ENCODE peak calls at places on chromosomes 2 and 18, in nine cellular contexts. C is CD8-positive, alpha-beta T cell; M is left lung; I is GM23248; X is spleen; R is osteoblast; D is keratinocyte; L is uterus; B is BE2C. Y is an unnamed sample.
A peak's percentile ranks its signal among the peaks of the same experiment; 100 is the strongest.

GRCh38 chr2:197777823-197778407 is 7.2 kb downstream of the BOLL start:
- DNase-seq in R (no peak), M (no peak), L (no peak), B (peak; percentile 13), C (peak; percentile 38), X (no peak), D (no peak), I (peak; percentile 40), Y (peak; percentile 42)

GRCh38 chr18:49894827-49895226 is 81.5 kb upstream of the ACAA2 start:
- DNase-seq in L (no peak), R (no peak), M (no peak), X (no peak), C (no peak), D (no peak), B (no peak), I (no peak), Y (no peak)

GRCh38 chr2:232240896-232241295 is 137.7 kb upstream of the ALPP start:
- DNase-seq in M (no peak), C (no peak), L (no peak), I (no peak), R (no peak), D (no peak), B (no peak), X (no peak), Y (no peak)

GRCh38 chr2:217757108-217757463 is 245.7 kb downstream of the TNS1 start:
- DNase-seq in M (no peak), D (no peak), R (no peak), X (no peak), L (no peak), C (no peak), B (no peak), I (no peak), Y (no peak)

GRCh38 chr2:33069894-33070651 is 123.3 kb downstream of the LTBP1 start:
- DNase-seq in C (no peak), X (no peak), R (peak; percentile 93), D (peak; percentile 96), M (no peak), I (peak; percentile 99), L (peak; percentile 51), B (no peak), Y (no peak)

GRCh38 chr2:100422320-100422719 is 4.9 kb upstream of the CHST10 start:
- DNase-seq in C (no peak), D (no peak), I (peak; percentile 59), B (peak; percentile 26), R (peak; percentile 96), L (no peak), M (no peak), X (no peak), Y (peak; percentile 22)

GRCh38 chr2:9655441-9656269 is 24.9 kb upstream of the YWHAQ start:
- DNase-seq in D (no peak), L (no peak), X (no peak), I (peak; percentile 96), R (peak; percentile 89), M (no peak), C (peak; percentile 23), B (no peak), Y (no peak)

GRCh38 chr2:116094196-116094595 is 1651.8 kb downstream of the DPP10 start:
- DNase-seq in I (no peak), C (no peak), L (no peak), B (no peak), R (no peak), D (no peak), M (peak; percentile 40), X (no peak), Y (no peak)

GRCh38 chr2:575030-575727 is 102.0 kb downstream of the TMEM18 start:
- DNase-seq in R (no peak), X (no peak), D (no peak), I (no peak), L (no peak), C (no peak), M (no peak), B (no peak), Y (no peak)

GRCh38 chr2:142472382-142472781 is 341.6 kb upstream of the LRP1B start:
- DNase-seq in B (no peak), X (no peak), R (no peak), I (no peak), M (no peak), L (no peak), D (no peak), C (no peak), Y (no peak)

GRCh38 chr2:240465268-240465764 is 29.9 kb downstream of the GPC1 start:
- DNase-seq in D (no peak), I (no peak), B (peak; percentile 8), X (peak; percentile 78), L (no peak), M (peak; percentile 79), R (peak; percentile 73), C (peak; percentile 3), Y (peak; percentile 6)

GRCh38 chr2:71933467-71934319 is 214.0 kb downstream of the CYP26B1 start:
- DNase-seq in X (peak; percentile 59), I (peak; percentile 93), M (no peak), L (no peak), B (no peak), D (no peak), R (peak; percentile 93), C (no peak), Y (no peak)

GRCh38 chr2:212254331-212254730 is 284.3 kb downstream of the ERBB4 start:
- DNase-seq in C (no peak), X (no peak), B (peak; percentile 50), D (no peak), M (no peak), I (no peak), L (no peak), R (no peak), Y (no peak)

GRCh38 chr18:73093687-73094250 is 226.0 kb upstream of the NETO1 start:
- DNase-seq in I (no peak), B (no peak), M (no peak), X (no peak), D (no peak), C (no peak), L (no peak), R (no peak), Y (no peak)

GRCh38 chr18:47470941-47471340 is 219.5 kb upstream of the SKOR2 start:
- DNase-seq in D (no peak), M (no peak), B (no peak), I (no peak), R (no peak), X (no peak), L (no peak), C (no peak), Y (no peak)

DNA sequence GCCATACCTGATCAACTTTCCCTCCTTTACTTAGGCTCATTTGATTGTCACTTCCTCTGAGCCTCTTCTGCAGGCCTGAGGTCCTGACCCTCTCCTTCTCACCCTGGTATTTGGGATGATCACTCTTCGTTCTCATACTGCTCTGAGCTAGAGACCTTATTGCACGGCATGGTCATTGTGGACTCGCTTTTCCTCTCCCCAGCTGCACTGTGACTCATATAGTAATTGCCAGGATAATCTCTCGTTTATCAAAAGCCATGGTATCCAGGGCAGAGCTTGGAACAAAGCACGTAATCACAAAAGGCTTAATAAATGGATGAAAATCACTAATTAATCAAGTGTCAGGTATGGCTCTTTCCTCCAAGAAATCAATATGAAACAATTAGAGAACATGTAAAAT is 40.9 kb upstream of the TRIB2 start:
- DNase-seq in L (no peak), X (no peak), B (peak; percentile 48), C (no peak), I (no peak), R (no peak), D (no peak), M (no peak), Y (no peak)
- H3K9me3 ChIP-seq in L (no peaks in the 10 kb centered on the region), X (peaks cover 7% of the 10 kb centered on the region), B (no peaks in the 10 kb centered on the region), C (no peaks in the 10 kb centered on the region), I (no peaks in the 10 kb centered on the region), R (no peaks in the 10 kb centered on the region), D (no peaks in the 10 kb centered on the region), M (no peaks in the 10 kb centered on the region), Y (no peaks in the 10 kb centered on the region)

DNA sequence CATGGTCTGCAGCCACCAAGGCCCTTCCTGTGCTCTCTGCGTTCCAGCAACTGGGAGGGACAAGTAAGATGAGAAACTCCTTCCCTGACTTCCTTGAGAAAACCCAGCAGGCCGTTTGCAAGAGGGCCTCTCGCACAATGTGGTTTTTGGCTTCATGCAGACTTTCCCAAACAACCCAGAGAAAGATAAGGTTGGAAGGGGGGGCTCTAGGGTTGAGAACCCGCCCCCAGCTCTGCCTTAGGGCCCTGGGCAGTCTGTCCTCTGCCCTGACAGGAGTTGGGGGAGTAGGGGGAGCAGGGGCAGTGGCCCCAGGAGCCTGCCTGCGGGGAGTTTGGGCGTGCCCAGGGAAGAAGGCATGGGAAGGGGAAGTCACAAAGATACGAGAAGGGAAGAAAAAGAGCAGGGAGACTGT is 99.9 kb downstream of the SMAD7 start:
- DNase-seq in X (no peak), C (no peak), I (no peak), D (no peak), R (no peak), B (no peak), L (no peak), M (no peak), Y (no peak)
- H3K4me1 ChIP-seq in X (peaks cover 35% of the 10 kb centered on the region), C (peaks cover 12% of the 10 kb centered on the region), I (no peaks in the 10 kb centered on the region), D (peaks cover 20% of the 10 kb centered on the region), R (peaks cover 54% of the 10 kb centered on the region), B (peaks cover 26% of the 10 kb centered on the region), L (no peaks in the 10 kb centered on the region), M (peaks cover 3% of the 10 kb centered on the region), Y (peaks cover 8% of the 10 kb centered on the region)

DNA sequence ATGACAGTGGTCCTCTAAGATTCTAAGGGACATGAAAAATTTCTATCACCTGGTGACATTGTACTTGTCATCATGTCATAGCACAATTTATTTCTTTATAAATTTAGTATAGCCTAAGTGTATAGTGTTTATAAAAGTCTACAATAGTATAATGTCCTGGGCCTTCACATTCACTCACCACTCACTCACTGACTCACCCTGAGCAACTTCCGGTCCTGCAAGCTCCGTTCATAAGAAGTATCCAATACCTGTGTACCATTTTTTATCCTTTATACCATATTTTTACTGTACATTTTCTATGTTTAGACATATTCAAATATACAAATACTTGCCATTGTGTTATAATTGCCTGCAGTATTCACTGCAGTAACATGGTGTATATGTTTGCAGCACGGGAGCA is 72.8 kb upstream of the DSEL start:
- DNase-seq in C (no peak), B (no peak), M (no peak), X (no peak), L (no peak), I (peak; percentile 10), R (no peak), D (no peak), Y (no peak)
- H3K36me3 ChIP-seq in C (no peaks in the 10 kb centered on the region), B (no peaks in the 10 kb centered on the region), M (no peaks in the 10 kb centered on the region), X (no peaks in the 10 kb centered on the region), L (no peaks in the 10 kb centered on the region), I (no peaks in the 10 kb centered on the region), R (no peaks in the 10 kb centered on the region), D (no peaks in the 10 kb centered on the region), Y (no peaks in the 10 kb centered on the region)

GRCh38 chr2:13462464-13462863 is 745.7 kb downstream of the TRIB2 start:
- DNase-seq in C (no peak), D (no peak), L (no peak), M (no peak), I (no peak), R (no peak), X (no peak), B (no peak), Y (no peak)
- H3K9me3 ChIP-seq in C (no peaks in the 10 kb centered on the region), D (no peaks in the 10 kb centered on the region), L (no peaks in the 10 kb centered on the region), M (no peaks in the 10 kb centered on the region), I (no peaks in the 10 kb centered on the region), R (peaks cover 2% of the 10 kb centered on the region), X (no peaks in the 10 kb centered on the region), B (no peaks in the 10 kb centered on the region), Y (no peaks in the 10 kb centered on the region)

GRCh38 chr18:48837676-48838075 is 113.1 kb downstream of the SMAD7 start:
- DNase-seq in M (no peak), I (no peak), C (no peak), R (peak; percentile 31), X (peak; percentile 70), B (no peak), L (no peak), D (no peak), Y (no peak)
- H3K4me1 ChIP-seq in M (peaks cover 14% of the 10 kb centered on the region), I (peaks cover 64% of the 10 kb centered on the region), C (peaks cover 90% of the 10 kb centered on the region), R (peaks cover 70% of the 10 kb centered on the region), X (peaks cover 73% of the 10 kb centered on the region), B (peaks cover 40% of the 10 kb centered on the region), L (peaks cover 2% of the 10 kb centered on the region), D (peaks cover 55% of the 10 kb centered on the region), Y (no peaks in the 10 kb centered on the region)

GRCh38 chr2:36499128-36499820 is 98.7 kb downstream of the FEZ2 start:
- DNase-seq in X (no peak), M (no peak), D (no peak), R (no peak), L (no peak), C (no peak), I (no peak), B (no peak), Y (no peak)
- H3K36me3 ChIP-seq in X (no peaks in the 10 kb centered on the region), M (no peaks in the 10 kb centered on the region), D (peaks cover 22% of the 10 kb centered on the region), R (peaks cover 90% of the 10 kb centered on the region), L (no peaks in the 10 kb centered on the region), C (no peaks in the 10 kb centered on the region), I (peaks cover 96% of the 10 kb centered on the region), B (no peaks in the 10 kb centered on the region), Y (peaks cover 8% of the 10 kb centered on the region)